ENCODE peak calls at places on chromosomes 5 and 9, in five cellular contexts. One of them, this sample, is unnamed.

GRCh38 chr5:137340899-137341298 is 158.2 kb downstream of the SPOCK1 start:
- DNase-seq in A549: no peak
- DNase-seq in cardiac muscle cell: no peak
- DNase-seq in ascending aorta: no peak
- DNase-seq in sigmoid colon: no peak
- DNase-seq in this sample: no peak

GRCh38 chr5:141084487-141084989 is 9.9 kb upstream of the PCDHB2 start:
- DNase-seq in A549: peak; percentile 59
- DNase-seq in cardiac muscle cell: peak; percentile 41
- DNase-seq in ascending aorta: no peak
- DNase-seq in sigmoid colon: no peak
- DNase-seq in this sample: peak; percentile 52

GRCh38 chr9:37760416-37761165 is 7.0 kb downstream of the TRMT10B start:
- DNase-seq in A549: no peak
- DNase-seq in cardiac muscle cell: peak; percentile 38
- DNase-seq in ascending aorta: no peak
- DNase-seq in sigmoid colon: no peak
- DNase-seq in this sample: no peak

GRCh38 chr5:75622564-75622963 is 11.3 kb downstream of the ANKDD1B start:
- DNase-seq in A549: no peak
- DNase-seq in cardiac muscle cell: no peak
- DNase-seq in ascending aorta: no peak
- DNase-seq in sigmoid colon: no peak
- DNase-seq in this sample: no peak

GRCh38 chr5:55694152-55694830 is 17.8 kb downstream of the SLC38A9 start:
- DNase-seq in A549: no peak
- DNase-seq in cardiac muscle cell: peak; percentile 51
- DNase-seq in ascending aorta: no peak
- DNase-seq in sigmoid colon: no peak
- DNase-seq in this sample: peak; percentile 24

GRCh38 chr5:148290271-148291195 is 21.7 kb upstream of the SPINK7 start:
- DNase-seq in A549: no peak
- DNase-seq in cardiac muscle cell: peak; percentile 42
- DNase-seq in ascending aorta: no peak
- DNase-seq in sigmoid colon: no peak
- DNase-seq in this sample: no peak

GRCh38 chr9:86405926-86406325 is 51.7 kb upstream of the TUT7 start:
- DNase-seq in A549: peak; percentile 45
- DNase-seq in cardiac muscle cell: peak; percentile 86
- DNase-seq in ascending aorta: no peak
- DNase-seq in sigmoid colon: no peak
- DNase-seq in this sample: peak; percentile 54

GRCh38 chr5:107486489-107486888 is 184.2 kb downstream of the EFNA5 start:
- DNase-seq in A549: no peak
- DNase-seq in cardiac muscle cell: peak; percentile 63
- DNase-seq in ascending aorta: no peak
- DNase-seq in sigmoid colon: no peak
- DNase-seq in this sample: no peak

GRCh38 chr5:105448251-105448650 is 1885.7 kb upstream of the NUDT12 start:
- DNase-seq in A549: no peak
- DNase-seq in cardiac muscle cell: no peak
- DNase-seq in ascending aorta: no peak
- DNase-seq in sigmoid colon: no peak
- DNase-seq in this sample: no peak

GRCh38 chr5:11407553-11408145 is 496.6 kb downstream of the CTNND2 start:
- DNase-seq in A549: no peak
- DNase-seq in cardiac muscle cell: no peak
- DNase-seq in ascending aorta: no peak
- DNase-seq in sigmoid colon: no peak
- DNase-seq in this sample: no peak

GRCh38 chr5:110536120-110537115 is 190.1 kb downstream of the TMEM232 start:
- DNase-seq in A549: no peak
- DNase-seq in cardiac muscle cell: peak; percentile 8
- DNase-seq in ascending aorta: no peak
- DNase-seq in sigmoid colon: no peak
- DNase-seq in this sample: no peak

GRCh38 chr9:71975833-71976232 is 64.4 kb downstream of the C9orf85 start:
- DNase-seq in A549: no peak
- DNase-seq in cardiac muscle cell: peak; percentile 14
- DNase-seq in ascending aorta: no peak
- DNase-seq in sigmoid colon: no peak
- DNase-seq in this sample: no peak

GRCh38 chr9:13705913-13706312 is 426.4 kb upstream of the MPDZ start:
- DNase-seq in A549: no peak
- DNase-seq in cardiac muscle cell: peak; percentile 95
- DNase-seq in ascending aorta: peak; percentile 75
- DNase-seq in sigmoid colon: peak; percentile 85
- DNase-seq in this sample: no peak

GRCh38 chr5:100901851-100902341 is 1.2 kb downstream of the ST8SIA4 start:
- DNase-seq in A549: no peak
- DNase-seq in cardiac muscle cell: peak; percentile 38
- DNase-seq in ascending aorta: peak; percentile 67
- DNase-seq in sigmoid colon: peak; percentile 60
- DNase-seq in this sample: no peak

GRCh38 chr9:124354364-124355031 is 60.7 kb downstream of the PSMB7 start:
- DNase-seq in A549: no peak
- DNase-seq in cardiac muscle cell: no peak
- DNase-seq in ascending aorta: peak; percentile 62
- DNase-seq in sigmoid colon: no peak
- DNase-seq in this sample: no peak

GRCh38 chr5:95646569-95647330 is at the start of gene RFESD:
- DNase-seq in A549: peak; percentile 83
- DNase-seq in cardiac muscle cell: peak; percentile 98
- DNase-seq in ascending aorta: peak; percentile 100
- DNase-seq in sigmoid colon: peak; percentile 100
- DNase-seq in this sample: peak; percentile 99

GRCh38 chr5:95641803-95642220 is 4.8 kb upstream of the RFESD start:
- DNase-seq in A549: no peak
- DNase-seq in cardiac muscle cell: peak; percentile 82
- DNase-seq in ascending aorta: peak; percentile 67
- DNase-seq in sigmoid colon: no peak
- DNase-seq in this sample: no peak

GRCh38 chr5:95647331-95647659 is 718 bp downstream of the RFESD start:
- DNase-seq in A549: no peak
- DNase-seq in cardiac muscle cell: peak; percentile 57
- DNase-seq in ascending aorta: no peak
- DNase-seq in sigmoid colon: no peak
- DNase-seq in this sample: no peak

GRCh38 chr5:95644351-95645042 is 2.1 kb upstream of the RFESD start:
- DNase-seq in A549: peak; percentile 49
- DNase-seq in cardiac muscle cell: peak; percentile 75
- DNase-seq in ascending aorta: peak; percentile 72
- DNase-seq in sigmoid colon: peak; percentile 80
- DNase-seq in this sample: peak; percentile 68

GRCh38 chr5:95643152-95643551 is 3.4 kb upstream of the RFESD start:
- DNase-seq in A549: no peak
- DNase-seq in cardiac muscle cell: no peak
- DNase-seq in ascending aorta: no peak
- DNase-seq in sigmoid colon: no peak
- DNase-seq in this sample: no peak
- H3K4me3 ChIP-seq in A549: no peak overlapping the region
- H3K4me3 ChIP-seq in cardiac muscle cell: no peak overlapping the region
- H3K4me3 ChIP-seq in ascending aorta: no peak overlapping the region
- H3K4me3 ChIP-seq in sigmoid colon: no peak overlapping the region
- H3K4me3 ChIP-seq in this sample: no peak overlapping the region

GRCh38 chr5:144191461-144191860 is 20.8 kb downstream of the KCTD16 start:
- DNase-seq in A549: no peak
- DNase-seq in cardiac muscle cell: no peak
- DNase-seq in ascending aorta: no peak
- DNase-seq in sigmoid colon: no peak
- DNase-seq in this sample: no peak

GRCh38 chr5:144187699-144188294 is 17.1 kb downstream of the KCTD16 start:
- DNase-seq in A549: peak; percentile 10
- DNase-seq in cardiac muscle cell: peak; percentile 95
- DNase-seq in ascending aorta: peak; percentile 67
- DNase-seq in sigmoid colon: peak; percentile 81
- DNase-seq in this sample: peak; percentile 94

GRCh38 chr5:144194148-144194547 is 23.5 kb downstream of the KCTD16 start:
- DNase-seq in A549: no peak
- DNase-seq in cardiac muscle cell: no peak
- DNase-seq in ascending aorta: no peak
- DNase-seq in sigmoid colon: no peak
- DNase-seq in this sample: no peak

GRCh38 chr5:144191998-144192397 is 21.3 kb downstream of the KCTD16 start:
- DNase-seq in A549: peak; percentile 49
- DNase-seq in cardiac muscle cell: peak; percentile 80
- DNase-seq in ascending aorta: no peak
- DNase-seq in sigmoid colon: no peak
- DNase-seq in this sample: no peak

GRCh38 chr5:144189800-144190429 is 19.2 kb downstream of the KCTD16 start:
- DNase-seq in A549: peak; percentile 16
- DNase-seq in cardiac muscle cell: peak; percentile 83
- DNase-seq in ascending aorta: no peak
- DNase-seq in sigmoid colon: no peak
- DNase-seq in this sample: peak; percentile 93
- H3K4me1 ChIP-seq in A549: peaks cover 57% of the 10 kb centered on the region
- H3K4me1 ChIP-seq in cardiac muscle cell: no peaks in the 10 kb centered on the region
- H3K4me1 ChIP-seq in ascending aorta: no peaks in the 10 kb centered on the region
- H3K4me1 ChIP-seq in sigmoid colon: peaks cover 6% of the 10 kb centered on the region
- H3K4me1 ChIP-seq in this sample: peaks cover 51% of the 10 kb centered on the region

GRCh38 chr9:130913599-130914416 is 17.2 kb upstream of the QRFP start:
- DNase-seq in A549: no peak
- DNase-seq in cardiac muscle cell: no peak
- DNase-seq in ascending aorta: no peak
- DNase-seq in sigmoid colon: no peak
- DNase-seq in this sample: no peak
- H3K4me3 ChIP-seq in A549: no peak overlapping the region
- H3K4me3 ChIP-seq in cardiac muscle cell: no peak overlapping the region
- H3K4me3 ChIP-seq in ascending aorta: peak overlapping the region; percentile 45
- H3K4me3 ChIP-seq in sigmoid colon: no peak overlapping the region
- H3K4me3 ChIP-seq in this sample: no peak overlapping the region

DNA sequence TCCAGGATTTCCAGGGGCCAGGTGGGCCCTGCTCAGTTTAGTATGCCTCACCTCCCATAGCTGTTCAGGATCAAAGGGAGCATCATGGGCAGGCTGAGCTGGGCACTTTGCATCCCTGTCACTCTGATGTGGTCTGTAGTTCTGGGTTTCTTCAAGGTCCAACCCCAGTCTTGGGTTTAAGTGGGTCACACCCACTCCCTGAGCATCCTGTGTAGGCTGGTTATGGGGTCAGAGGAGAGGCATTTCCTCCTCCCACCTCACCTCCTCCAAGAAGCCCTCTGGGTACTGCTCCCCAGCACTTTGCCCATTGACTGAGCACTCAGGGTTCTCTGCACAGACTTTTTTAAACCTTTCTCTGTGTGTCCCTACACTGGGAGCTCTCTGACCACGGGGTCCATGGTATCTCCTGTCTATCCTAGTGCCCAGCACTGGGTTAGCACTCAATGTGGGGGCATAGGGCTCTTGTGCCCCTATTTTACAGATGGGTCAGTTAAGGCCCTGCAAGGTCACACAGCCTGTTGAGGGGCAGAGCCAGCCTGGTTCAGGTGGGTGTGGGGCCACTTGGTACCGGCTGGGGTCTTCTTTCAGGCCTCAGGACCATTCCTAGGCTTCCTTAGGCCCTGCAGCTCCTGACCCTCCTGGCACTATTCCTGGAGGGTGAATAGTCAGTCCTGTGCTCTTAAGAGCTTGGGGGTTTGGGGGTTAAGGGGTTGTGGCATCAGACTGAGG is 19.0 kb downstream of the CXXC5 start:
- DNase-seq in A549: no peak
- DNase-seq in cardiac muscle cell: no peak
- DNase-seq in ascending aorta: no peak
- DNase-seq in sigmoid colon: no peak
- DNase-seq in this sample: no peak
- H3K4me1 ChIP-seq in A549: peaks cover 46% of the 10 kb centered on the region
- H3K4me1 ChIP-seq in cardiac muscle cell: peaks cover 47% of the 10 kb centered on the region
- H3K4me1 ChIP-seq in ascending aorta: peaks cover 44% of the 10 kb centered on the region
- H3K4me1 ChIP-seq in sigmoid colon: peaks cover 41% of the 10 kb centered on the region
- H3K4me1 ChIP-seq in this sample: peaks cover 52% of the 10 kb centered on the region

GRCh38 chr5:93601053-93601429 is 18.0 kb downstream of the NR2F1 start:
- DNase-seq in A549: no peak
- DNase-seq in cardiac muscle cell: no peak
- DNase-seq in ascending aorta: no peak
- DNase-seq in sigmoid colon: no peak
- DNase-seq in this sample: no peak
- H3K4me3 ChIP-seq in A549: no peak overlapping the region
- H3K4me3 ChIP-seq in cardiac muscle cell: no peak overlapping the region
- H3K4me3 ChIP-seq in ascending aorta: no peak overlapping the region
- H3K4me3 ChIP-seq in sigmoid colon: no peak overlapping the region
- H3K4me3 ChIP-seq in this sample: no peak overlapping the region

GRCh38 chr9:91154686-91155085 is 207.0 kb downstream of the AUH start:
- DNase-seq in A549: no peak
- DNase-seq in cardiac muscle cell: no peak
- DNase-seq in ascending aorta: no peak
- DNase-seq in sigmoid colon: no peak
- DNase-seq in this sample: no peak

GRCh38 chr9:91150273-91151013 is 211.3 kb downstream of the AUH start:
- DNase-seq in A549: no peak
- DNase-seq in cardiac muscle cell: no peak
- DNase-seq in ascending aorta: no peak
- DNase-seq in sigmoid colon: no peak
- DNase-seq in this sample: no peak

GRCh38 chr9:91148306-91148705 is 213.4 kb downstream of the AUH start:
- DNase-seq in A549: no peak
- DNase-seq in cardiac muscle cell: no peak
- DNase-seq in ascending aorta: no peak
- DNase-seq in sigmoid colon: no peak
- DNase-seq in this sample: no peak

GRCh38 chr9:91151741-91152095 is 210.0 kb downstream of the AUH start:
- DNase-seq in A549: no peak
- DNase-seq in cardiac muscle cell: no peak
- DNase-seq in ascending aorta: no peak
- DNase-seq in sigmoid colon: no peak
- DNase-seq in this sample: no peak

DNA sequence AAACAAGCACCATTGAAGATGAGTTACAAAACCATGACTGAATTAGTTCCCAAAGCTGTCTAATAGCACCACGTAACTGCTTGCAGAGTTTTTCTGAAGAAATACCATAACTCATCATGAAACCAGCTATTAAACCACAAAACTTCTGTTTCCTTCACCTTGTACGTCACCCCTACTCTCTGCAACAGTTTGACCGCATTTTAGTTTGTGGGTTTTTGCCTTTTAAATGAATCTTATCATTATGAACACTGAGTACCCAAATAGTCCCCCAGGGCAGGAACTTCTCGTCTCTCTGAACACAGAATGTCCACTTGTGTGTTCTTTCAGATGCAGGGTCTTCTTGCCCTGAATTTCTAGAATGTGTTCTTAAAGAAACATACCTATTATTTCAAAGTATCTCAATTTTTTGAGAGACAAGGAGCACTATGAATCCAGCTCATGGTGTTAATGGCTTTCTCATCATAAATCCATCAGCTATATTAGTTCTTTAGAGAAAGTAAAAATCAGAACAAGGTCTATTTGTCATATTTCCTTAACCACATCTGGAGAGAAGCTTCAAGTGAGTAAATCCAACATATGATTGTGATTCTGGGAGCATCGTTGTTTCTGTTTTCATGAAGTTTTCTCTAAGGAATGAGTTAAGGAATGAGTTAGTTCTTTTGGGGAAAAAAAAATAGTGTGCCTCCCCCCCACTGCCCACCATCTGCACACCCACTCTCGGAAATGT is 210.5 kb downstream of the AUH start:
- DNase-seq in A549: no peak
- DNase-seq in cardiac muscle cell: peak; percentile 57
- DNase-seq in ascending aorta: no peak
- DNase-seq in sigmoid colon: no peak
- DNase-seq in this sample: no peak
- H3K4me1 ChIP-seq in A549: no peaks in the 10 kb centered on the region
- H3K4me1 ChIP-seq in cardiac muscle cell: peaks cover 9% of the 10 kb centered on the region
- H3K4me1 ChIP-seq in ascending aorta: no peaks in the 10 kb centered on the region
- H3K4me1 ChIP-seq in sigmoid colon: no peaks in the 10 kb centered on the region
- H3K4me1 ChIP-seq in this sample: peaks cover 4% of the 10 kb centered on the region

GRCh38 chr5:63032343-63032742 is 453.7 kb downstream of the LRRC70 start:
- DNase-seq in A549: no peak
- DNase-seq in cardiac muscle cell: no peak
- DNase-seq in ascending aorta: no peak
- DNase-seq in sigmoid colon: no peak
- DNase-seq in this sample: no peak
- H3K4me3 ChIP-seq in A549: no peak overlapping the region
- H3K4me3 ChIP-seq in cardiac muscle cell: no peak overlapping the region
- H3K4me3 ChIP-seq in ascending aorta: no peak overlapping the region
- H3K4me3 ChIP-seq in sigmoid colon: no peak overlapping the region
- H3K4me3 ChIP-seq in this sample: no peak overlapping the region

This sample was measured in SJSA1.